ENCODE peak calls at places on chromosomes 6 and 20, in seven cellular contexts. One of them, this sample, is unnamed.
A peak's percentile ranks its signal among the peaks of the same experiment; 100 is the strongest.

GRCh38 chr6:118618676-118619377 is 32.6 kb downstream of the CEP85L start:
- DNase-seq in GM23248: peak; percentile 54
- DNase-seq in GM23338: peak; percentile 76
- DNase-seq in mesendoderm: peak; percentile 58
- DNase-seq in H9: peak; percentile 64
- DNase-seq in astrocyte: peak; percentile 8
- DNase-seq in hepatocyte: peak; percentile 50
- DNase-seq in this sample: peak; percentile 8

GRCh38 chr20:54618412-54618811 is 143.0 kb downstream of the DOK5 start:
- DNase-seq in GM23248: no peak
- DNase-seq in GM23338: no peak
- DNase-seq in mesendoderm: no peak
- DNase-seq in H9: no peak
- DNase-seq in astrocyte: no peak
- DNase-seq in hepatocyte: no peak
- DNase-seq in this sample: no peak

GRCh38 chr20:33653218-33653899 is 8.8 kb upstream of the C20orf144 start:
- DNase-seq in GM23248: peak; percentile 78
- DNase-seq in GM23338: peak; percentile 90
- DNase-seq in mesendoderm: peak; percentile 78
- DNase-seq in H9: peak; percentile 85
- DNase-seq in astrocyte: no peak
- DNase-seq in hepatocyte: peak; percentile 89
- DNase-seq in this sample: peak; percentile 34

GRCh38 chr6:71012871-71013456 is 56.1 kb upstream of the B3GAT2 start:
- DNase-seq in GM23248: peak; percentile 66
- DNase-seq in GM23338: peak; percentile 82
- DNase-seq in mesendoderm: peak; percentile 76
- DNase-seq in H9: no peak
- DNase-seq in astrocyte: peak; percentile 26
- DNase-seq in hepatocyte: peak; percentile 70
- DNase-seq in this sample: peak; percentile 50

GRCh38 chr20:4726710-4727391 is 5.1 kb downstream of the PRND start:
- DNase-seq in GM23248: peak; percentile 92
- DNase-seq in GM23338: no peak
- DNase-seq in mesendoderm: peak; percentile 23
- DNase-seq in H9: no peak
- DNase-seq in astrocyte: peak; percentile 73
- DNase-seq in hepatocyte: no peak
- DNase-seq in this sample: no peak

GRCh38 chr20:58907481-58908137 is 55.1 kb downstream of the GNAS start:
- DNase-seq in GM23248: peak; percentile 100
- DNase-seq in GM23338: no peak
- DNase-seq in mesendoderm: no peak
- DNase-seq in H9: no peak
- DNase-seq in astrocyte: peak; percentile 98
- DNase-seq in hepatocyte: peak; percentile 94
- DNase-seq in this sample: peak; percentile 83

GRCh38 chr6:163324928-163325784 is 89.4 kb upstream of the QKI start:
- DNase-seq in GM23248: peak; percentile 67
- DNase-seq in GM23338: no peak
- DNase-seq in mesendoderm: no peak
- DNase-seq in H9: no peak
- DNase-seq in astrocyte: peak; percentile 56
- DNase-seq in hepatocyte: peak; percentile 44
- DNase-seq in this sample: no peak

GRCh38 chr20:32631916-32632460 is 41.8 kb downstream of the C20orf203 start:
- DNase-seq in GM23248: no peak
- DNase-seq in GM23338: peak; percentile 66
- DNase-seq in mesendoderm: no peak
- DNase-seq in H9: no peak
- DNase-seq in astrocyte: no peak
- DNase-seq in hepatocyte: no peak
- DNase-seq in this sample: no peak

GRCh38 chr6:73169633-73170032 is 55.7 kb downstream of the KHDC1L start:
- DNase-seq in GM23248: no peak
- DNase-seq in GM23338: no peak
- DNase-seq in mesendoderm: no peak
- DNase-seq in H9: no peak
- DNase-seq in astrocyte: no peak
- DNase-seq in hepatocyte: no peak
- DNase-seq in this sample: peak; percentile 49

GRCh38 chr6:120122401-120122800 is 772.8 kb upstream of the MAN1A1 start:
- DNase-seq in GM23248: no peak
- DNase-seq in GM23338: no peak
- DNase-seq in mesendoderm: no peak
- DNase-seq in H9: no peak
- DNase-seq in astrocyte: no peak
- DNase-seq in hepatocyte: no peak
- DNase-seq in this sample: no peak

GRCh38 chr6:138241381-138241780 is 23.1 kb upstream of the PBOV1 start:
- DNase-seq in GM23248: no peak
- DNase-seq in GM23338: no peak
- DNase-seq in mesendoderm: no peak
- DNase-seq in H9: no peak
- DNase-seq in astrocyte: no peak
- DNase-seq in hepatocyte: no peak
- DNase-seq in this sample: no peak

GRCh38 chr20:21693322-21693721 is 12.1 kb upstream of the PAX1 start:
- DNase-seq in GM23248: no peak
- DNase-seq in GM23338: peak; percentile 81
- DNase-seq in mesendoderm: peak; percentile 67
- DNase-seq in H9: peak; percentile 73
- DNase-seq in astrocyte: no peak
- DNase-seq in hepatocyte: no peak
- DNase-seq in this sample: no peak

GRCh38 chr6:87755697-87756671 is 54.0 kb upstream of the AKIRIN2 start:
- DNase-seq in GM23248: peak; percentile 73
- DNase-seq in GM23338: no peak
- DNase-seq in mesendoderm: peak; percentile 26
- DNase-seq in H9: no peak
- DNase-seq in astrocyte: peak; percentile 84
- DNase-seq in hepatocyte: no peak
- DNase-seq in this sample: peak; percentile 52

GRCh38 chr6:134911532-134911931 is 38.4 kb downstream of the ALDH8A1 start:
- DNase-seq in GM23248: peak; percentile 85
- DNase-seq in GM23338: no peak
- DNase-seq in mesendoderm: no peak
- DNase-seq in H9: no peak
- DNase-seq in astrocyte: peak; percentile 92
- DNase-seq in hepatocyte: no peak
- DNase-seq in this sample: peak; percentile 96

GRCh38 chr6:111928139-111928538 is 54.9 kb upstream of the FYN start:
- DNase-seq in GM23248: no peak
- DNase-seq in GM23338: no peak
- DNase-seq in mesendoderm: no peak
- DNase-seq in H9: no peak
- DNase-seq in astrocyte: no peak
- DNase-seq in hepatocyte: no peak
- DNase-seq in this sample: no peak
- H3K4me2 ChIP-seq in GM23248: no peak overlapping the region
- H3K4me2 ChIP-seq in GM23338: no peak overlapping the region
- H3K4me2 ChIP-seq in mesendoderm: no peak overlapping the region
- H3K4me2 ChIP-seq in H9: no peak overlapping the region
- H3K4me2 ChIP-seq in astrocyte: no peak overlapping the region
- H3K4me2 ChIP-seq in hepatocyte: no peak overlapping the region
- H3K4me2 ChIP-seq in this sample: no peak overlapping the region

DNA sequence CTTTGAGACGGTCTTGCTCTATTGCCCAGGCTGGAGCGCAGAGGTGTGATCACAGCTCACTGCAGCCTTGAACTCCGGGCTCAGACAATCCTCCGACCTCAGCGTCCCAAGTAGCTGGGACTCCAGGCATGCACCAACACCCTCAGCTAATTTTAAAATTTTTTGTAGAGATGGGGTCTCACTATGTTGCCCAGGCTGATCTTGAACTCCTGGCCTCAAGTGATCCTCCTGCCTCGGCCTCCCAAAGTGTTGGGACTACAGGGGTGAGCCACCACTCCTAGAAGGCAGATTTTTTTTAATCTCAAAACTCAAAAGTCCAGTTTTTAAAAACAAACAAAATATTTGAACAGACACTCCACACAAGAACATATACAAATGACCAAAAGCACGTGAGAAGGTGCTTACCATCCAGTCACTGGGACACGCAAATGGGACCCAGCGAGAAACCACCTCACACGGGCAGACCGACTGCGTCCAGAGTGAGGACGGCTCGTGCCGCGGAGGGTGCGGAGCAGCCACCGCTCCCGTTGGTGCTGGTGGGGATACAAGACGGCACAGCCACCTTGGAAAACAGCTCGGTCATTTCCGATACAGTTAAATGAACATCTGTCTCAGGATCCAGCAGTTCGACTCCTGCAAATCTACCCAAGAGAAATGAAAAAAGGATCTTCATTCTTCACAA is 8.5 kb upstream of the HELZ2 start:
- DNase-seq in GM23248: no peak
- DNase-seq in GM23338: no peak
- DNase-seq in mesendoderm: no peak
- DNase-seq in H9: no peak
- DNase-seq in astrocyte: no peak
- DNase-seq in hepatocyte: no peak
- DNase-seq in this sample: no peak
- H3K4me2 ChIP-seq in GM23248: no peak overlapping the region
- H3K4me2 ChIP-seq in GM23338: no peak overlapping the region
- H3K4me2 ChIP-seq in mesendoderm: no peak overlapping the region
- H3K4me2 ChIP-seq in H9: no peak overlapping the region
- H3K4me2 ChIP-seq in astrocyte: peak overlapping the region; percentile 72
- H3K4me2 ChIP-seq in hepatocyte: no peak overlapping the region
- H3K4me2 ChIP-seq in this sample: no peak overlapping the region

DNA sequence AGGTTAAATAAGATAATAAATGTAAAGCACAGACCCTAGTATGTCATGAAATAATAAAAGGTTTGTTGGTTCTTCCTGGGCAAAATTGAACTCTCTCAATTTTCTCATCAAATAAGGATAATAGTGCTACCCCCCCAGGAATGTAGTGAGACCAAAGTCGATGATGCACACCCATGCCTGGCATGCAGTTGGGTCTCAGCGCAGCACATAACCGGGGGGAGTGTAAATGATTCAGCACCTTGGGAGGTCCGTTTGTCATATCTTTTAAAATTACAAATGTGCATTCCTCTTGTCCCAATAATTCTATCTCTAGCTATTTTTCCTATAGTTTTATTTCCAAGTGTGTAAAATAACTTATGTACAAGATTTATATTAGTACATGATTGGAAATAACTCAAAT is 31.3 kb upstream of the CCDC167 start:
- DNase-seq in GM23248: peak; percentile 22
- DNase-seq in GM23338: no peak
- DNase-seq in mesendoderm: no peak
- DNase-seq in H9: no peak
- DNase-seq in astrocyte: peak; percentile 61
- DNase-seq in hepatocyte: no peak
- DNase-seq in this sample: no peak
- H3K4me2 ChIP-seq in GM23248: no peak overlapping the region
- H3K4me2 ChIP-seq in GM23338: no peak overlapping the region
- H3K4me2 ChIP-seq in mesendoderm: no peak overlapping the region
- H3K4me2 ChIP-seq in H9: no peak overlapping the region
- H3K4me2 ChIP-seq in astrocyte: peak overlapping the region; percentile 58
- H3K4me2 ChIP-seq in hepatocyte: no peak overlapping the region
- H3K4me2 ChIP-seq in this sample: no peak overlapping the region

GRCh38 chr6:17842934-17843821 is 136.5 kb upstream of the NUP153 start:
- DNase-seq in GM23248: no peak
- DNase-seq in GM23338: no peak
- DNase-seq in mesendoderm: no peak
- DNase-seq in H9: no peak
- DNase-seq in astrocyte: no peak
- DNase-seq in hepatocyte: no peak
- DNase-seq in this sample: no peak
- H3K4me2 ChIP-seq in GM23248: no peak overlapping the region
- H3K4me2 ChIP-seq in GM23338: no peak overlapping the region
- H3K4me2 ChIP-seq in mesendoderm: no peak overlapping the region
- H3K4me2 ChIP-seq in H9: no peak overlapping the region
- H3K4me2 ChIP-seq in astrocyte: no peak overlapping the region
- H3K4me2 ChIP-seq in hepatocyte: peak overlapping the region; percentile 61
- H3K4me2 ChIP-seq in this sample: no peak overlapping the region

GRCh38 chr6:150269130-150269856 is 99.5 kb upstream of the IYD start:
- DNase-seq in GM23248: no peak
- DNase-seq in GM23338: no peak
- DNase-seq in mesendoderm: no peak
- DNase-seq in H9: no peak
- DNase-seq in astrocyte: no peak
- DNase-seq in hepatocyte: no peak
- DNase-seq in this sample: no peak
- H3K4me2 ChIP-seq in GM23248: peak overlapping the region; percentile 25
- H3K4me2 ChIP-seq in GM23338: no peak overlapping the region
- H3K4me2 ChIP-seq in mesendoderm: no peak overlapping the region
- H3K4me2 ChIP-seq in H9: no peak overlapping the region
- H3K4me2 ChIP-seq in astrocyte: peak overlapping the region; percentile 48
- H3K4me2 ChIP-seq in hepatocyte: no peak overlapping the region
- H3K4me2 ChIP-seq in this sample: peak overlapping the region; percentile 3

GRCh38 chr6:155272353-155273222 is 8.8 kb downstream of the CLDN20 start:
- DNase-seq in GM23248: peak; percentile 34
- DNase-seq in GM23338: no peak
- DNase-seq in mesendoderm: no peak
- DNase-seq in H9: no peak
- DNase-seq in astrocyte: peak; percentile 16
- DNase-seq in hepatocyte: peak; percentile 29
- DNase-seq in this sample: no peak

GRCh38 chr6:155275808-155276480 is 12.1 kb downstream of the CLDN20 start:
- DNase-seq in GM23248: peak; percentile 29
- DNase-seq in GM23338: no peak
- DNase-seq in mesendoderm: no peak
- DNase-seq in H9: no peak
- DNase-seq in astrocyte: peak; percentile 45
- DNase-seq in hepatocyte: no peak
- DNase-seq in this sample: no peak

GRCh38 chr6:155274533-155274932 is 10.7 kb downstream of the CLDN20 start:
- DNase-seq in GM23248: peak; percentile 64
- DNase-seq in GM23338: no peak
- DNase-seq in mesendoderm: no peak
- DNase-seq in H9: no peak
- DNase-seq in astrocyte: peak; percentile 73
- DNase-seq in hepatocyte: no peak
- DNase-seq in this sample: peak; percentile 88

GRCh38 chr6:155273438-155273837 is 9.6 kb downstream of the CLDN20 start:
- DNase-seq in GM23248: peak; percentile 37
- DNase-seq in GM23338: peak; percentile 52
- DNase-seq in mesendoderm: peak; percentile 96
- DNase-seq in H9: peak; percentile 67
- DNase-seq in astrocyte: peak; percentile 97
- DNase-seq in hepatocyte: peak; percentile 43
- DNase-seq in this sample: peak; percentile 94

DNA sequence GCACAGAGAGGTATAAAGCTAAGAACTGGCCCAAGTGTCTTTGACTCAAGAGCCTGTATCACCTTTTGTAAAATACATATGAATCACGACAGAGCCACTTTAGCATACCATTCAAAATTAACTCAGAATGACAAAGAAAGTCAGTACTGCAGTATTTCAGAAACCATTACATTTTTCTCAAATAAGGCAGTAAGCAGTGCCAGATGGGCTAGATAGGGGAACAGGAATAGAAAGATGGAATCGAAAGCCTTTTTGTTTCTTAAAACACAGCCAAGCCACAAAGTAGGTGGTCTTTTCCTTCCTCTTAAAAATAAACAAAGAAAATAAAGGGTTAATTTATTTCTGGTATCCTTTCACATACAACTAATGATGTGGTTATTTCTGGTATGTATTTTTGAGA is 10.3 kb downstream of the CLDN20 start:
- DNase-seq in GM23248: peak; percentile 12
- DNase-seq in GM23338: no peak
- DNase-seq in mesendoderm: no peak
- DNase-seq in H9: no peak
- DNase-seq in astrocyte: peak; percentile 62
- DNase-seq in hepatocyte: no peak
- DNase-seq in this sample: peak; percentile 21
- H3K4me2 ChIP-seq in GM23248: no peak overlapping the region
- H3K4me2 ChIP-seq in GM23338: no peak overlapping the region
- H3K4me2 ChIP-seq in mesendoderm: no peak overlapping the region
- H3K4me2 ChIP-seq in H9: no peak overlapping the region
- H3K4me2 ChIP-seq in astrocyte: peak overlapping the region; percentile 61
- H3K4me2 ChIP-seq in hepatocyte: no peak overlapping the region
- H3K4me2 ChIP-seq in this sample: peak overlapping the region; percentile 56

This sample was measured in mammary epithelial cell.